ENCODE peak calls at places on chromosomes 2 and 18, in five cellular contexts. One of them, this sample, is unnamed. For H3K4me1, the result is how much of the 10 kb centered on the place peaks cover.

GRCh38 chr2:29834036-29834540 is 87.3 kb downstream of the ALK start:
- DNase-seq in astrocyte: peak
- DNase-seq in H9: no peak
- DNase-seq in IMR-90: no peak
- DNase-seq in NT2/D1: no peak
- DNase-seq in this sample: no peak

GRCh38 chr18:5152335-5153020 is 44.6 kb downstream of the AKAIN1 start:
- DNase-seq in H9: peak
- DNase-seq in astrocyte: no peak
- DNase-seq in IMR-90: no peak
- DNase-seq in NT2/D1: no peak
- DNase-seq in this sample: no peak

GRCh38 chr2:71157124-71157802 is 26.8 kb downstream of the MPHOSPH10 start:
- DNase-seq in astrocyte: no peak
- DNase-seq in IMR-90: peak
- DNase-seq in H9: peak
- DNase-seq in NT2/D1: peak
- DNase-seq in this sample: peak

GRCh38 chr2:176096986-176097819 is 2.4 kb upstream of the HOXD12 start:
- DNase-seq in astrocyte: no peak
- DNase-seq in IMR-90: peak
- DNase-seq in NT2/D1: peak
- DNase-seq in H9: peak
- DNase-seq in this sample: peak

GRCh38 chr2:188285049-188285448 is 6.6 kb upstream of the GULP1 start:
- DNase-seq in IMR-90: no peak
- DNase-seq in astrocyte: no peak
- DNase-seq in NT2/D1: no peak
- DNase-seq in H9: no peak
- DNase-seq in this sample: no peak

GRCh38 chr2:139969301-139969700 is 1189.1 kb upstream of the NXPH2 start:
- DNase-seq in IMR-90: no peak
- DNase-seq in H9: no peak
- DNase-seq in NT2/D1: peak
- DNase-seq in astrocyte: no peak
- DNase-seq in this sample: no peak

GRCh38 chr2:47187124-47187523 is 32.0 kb upstream of the STPG4 start:
- DNase-seq in H9: no peak
- DNase-seq in astrocyte: no peak
- DNase-seq in IMR-90: no peak
- DNase-seq in NT2/D1: no peak
- DNase-seq in this sample: no peak

GRCh38 chr2:1590611-1591460 is 153.5 kb downstream of the PXDN start:
- DNase-seq in astrocyte: no peak
- DNase-seq in IMR-90: no peak
- DNase-seq in H9: peak
- DNase-seq in NT2/D1: no peak
- DNase-seq in this sample: no peak

GRCh38 chr18:907171-907879 is 2.7 kb downstream of the ADCYAP1 start:
- DNase-seq in H9: peak
- DNase-seq in astrocyte: no peak
- DNase-seq in NT2/D1: no peak
- DNase-seq in IMR-90: no peak
- DNase-seq in this sample: no peak

GRCh38 chr18:47997338-47997780 is 66.9 kb upstream of the SMAD2 start:
- DNase-seq in NT2/D1: peak
- DNase-seq in IMR-90: no peak
- DNase-seq in astrocyte: no peak
- DNase-seq in H9: peak
- DNase-seq in this sample: no peak

GRCh38 chr2:105541189-105542050 is 142.6 kb upstream of the FHL2 start:
- DNase-seq in NT2/D1: no peak
- DNase-seq in astrocyte: no peak
- DNase-seq in H9: no peak
- DNase-seq in IMR-90: no peak
- DNase-seq in this sample: no peak

GRCh38 chr2:82795446-82795845 is 1663.6 kb downstream of the SUCLG1 start:
- DNase-seq in H9: no peak
- DNase-seq in IMR-90: peak
- DNase-seq in astrocyte: peak
- DNase-seq in NT2/D1: no peak
- DNase-seq in this sample: peak

GRCh38 chr2:63537306-63537705 is 51.0 kb downstream of the WDPCP start:
- DNase-seq in NT2/D1: no peak
- DNase-seq in IMR-90: peak
- DNase-seq in H9: no peak
- DNase-seq in astrocyte: peak
- DNase-seq in this sample: no peak

GRCh38 chr2:70888925-70889715 is 46.6 kb upstream of the ATP6V1B1 start:
- DNase-seq in IMR-90: no peak
- DNase-seq in astrocyte: no peak
- DNase-seq in NT2/D1: no peak
- DNase-seq in H9: peak
- DNase-seq in this sample: no peak

GRCh38 chr2:240424341-240425235 is 10.9 kb upstream of the GPC1 start:
- DNase-seq in NT2/D1: no peak
- DNase-seq in astrocyte: no peak
- DNase-seq in IMR-90: no peak
- DNase-seq in H9: peak
- DNase-seq in this sample: no peak

GRCh38 chr2:112541315-112542122 is 746 bp upstream of the POLR1B start:
- DNase-seq in astrocyte: no peak
- DNase-seq in NT2/D1: peak
- DNase-seq in H9: peak
- DNase-seq in IMR-90: peak
- DNase-seq in this sample: peak

GRCh38 chr18:35397976-35398375 is 20.8 kb upstream of the ZNF396 start:
- DNase-seq in IMR-90: no peak
- DNase-seq in astrocyte: no peak
- DNase-seq in H9: no peak
- DNase-seq in NT2/D1: no peak
- DNase-seq in this sample: no peak

GRCh38 chr18:59664329-59664728 is 32.9 kb downstream of the CCBE1 start:
- DNase-seq in NT2/D1: no peak
- DNase-seq in astrocyte: no peak
- DNase-seq in IMR-90: peak
- DNase-seq in H9: no peak
- DNase-seq in this sample: no peak

GRCh38 chr2:20561703-20562454 is 89.0 kb downstream of the HS1BP3 start:
- DNase-seq in astrocyte: peak
- DNase-seq in NT2/D1: no peak
- DNase-seq in IMR-90: peak
- DNase-seq in H9: no peak
- DNase-seq in this sample: peak

GRCh38 chr18:73768043-73768442 is 379.6 kb downstream of the FBXO15 start:
- DNase-seq in IMR-90: no peak
- DNase-seq in H9: no peak
- DNase-seq in NT2/D1: no peak
- DNase-seq in astrocyte: no peak
- DNase-seq in this sample: no peak

GRCh38 chr2:105272176-105272575 is 30.6 kb downstream of the GPR45 start:
- DNase-seq in IMR-90: no peak
- DNase-seq in H9: no peak
- DNase-seq in astrocyte: no peak
- DNase-seq in NT2/D1: no peak
- DNase-seq in this sample: no peak

GRCh38 chr2:109530712-109531111 is 83.1 kb downstream of the SEPTIN10 start:
- DNase-seq in H9: no peak
- DNase-seq in NT2/D1: no peak
- DNase-seq in astrocyte: no peak
- DNase-seq in IMR-90: no peak
- DNase-seq in this sample: no peak

GRCh38 chr18:77103991-77104521 is 28.5 kb downstream of the MBP start:
- DNase-seq in astrocyte: no peak
- DNase-seq in H9: no peak
- DNase-seq in IMR-90: no peak
- DNase-seq in NT2/D1: no peak
- DNase-seq in this sample: no peak

GRCh38 chr2:232634319-232635150 is 1.1 kb downstream of the EFHD1 start:
- DNase-seq in NT2/D1: no peak
- DNase-seq in H9: peak
- DNase-seq in astrocyte: no peak
- DNase-seq in IMR-90: no peak
- DNase-seq in this sample: peak

GRCh38 chr2:120596191-120596781 is 139.4 kb upstream of the GLI2 start:
- DNase-seq in NT2/D1: no peak
- DNase-seq in IMR-90: no peak
- DNase-seq in astrocyte: no peak
- DNase-seq in H9: no peak
- DNase-seq in this sample: no peak

GRCh38 chr18:59575995-59576394 is 121.2 kb downstream of the CCBE1 start:
- DNase-seq in astrocyte: no peak
- DNase-seq in H9: no peak
- DNase-seq in IMR-90: no peak
- DNase-seq in NT2/D1: no peak
- DNase-seq in this sample: no peak

GRCh38 chr2:47232738-47233415 is 77.8 kb upstream of the STPG4 start:
- DNase-seq in NT2/D1: no peak
- DNase-seq in H9: no peak
- DNase-seq in astrocyte: peak
- DNase-seq in IMR-90: peak
- DNase-seq in this sample: no peak

GRCh38 chr2:47208852-47209606 is 53.9 kb upstream of the STPG4 start:
- DNase-seq in NT2/D1: no peak
- DNase-seq in IMR-90: peak
- DNase-seq in astrocyte: peak
- DNase-seq in H9: no peak
- DNase-seq in this sample: peak

GRCh38 chr2:48600917-48601316 is 16.7 kb upstream of the GTF2A1L start:
- DNase-seq in IMR-90: peak
- DNase-seq in NT2/D1: no peak
- DNase-seq in astrocyte: peak
- DNase-seq in H9: no peak
- DNase-seq in this sample: peak

GRCh38 chr18:62449490-62450104 is 73.2 kb upstream of the ZCCHC2 start:
- DNase-seq in astrocyte: no peak
- DNase-seq in NT2/D1: no peak
- DNase-seq in IMR-90: no peak
- DNase-seq in H9: no peak
- DNase-seq in this sample: no peak

GRCh38 chr2:101986386-101986785 is 5.4 kb upstream of the IL1R2 start:
- DNase-seq in H9: no peak
- DNase-seq in NT2/D1: no peak
- DNase-seq in astrocyte: no peak
- DNase-seq in IMR-90: no peak
- DNase-seq in this sample: no peak

GRCh38 chr18:42048150-42048549 is 93.1 kb downstream of the PIK3C3 start:
- DNase-seq in NT2/D1: no peak
- DNase-seq in astrocyte: peak
- DNase-seq in H9: no peak
- DNase-seq in IMR-90: peak
- DNase-seq in this sample: peak

GRCh38 chr2:216416571-216417307 is 4.5 kb downstream of the SMARCAL1 start:
- DNase-seq in astrocyte: no peak
- DNase-seq in IMR-90: no peak
- DNase-seq in NT2/D1: no peak
- DNase-seq in H9: no peak
- DNase-seq in this sample: no peak

GRCh38 chr2:159201321-159202063 is 85.0 kb downstream of the WDSUB1 start:
- DNase-seq in H9: no peak
- DNase-seq in astrocyte: no peak
- DNase-seq in NT2/D1: no peak
- DNase-seq in IMR-90: peak
- DNase-seq in this sample: no peak

GRCh38 chr18:44725300-44726096 is 44.8 kb downstream of the SETBP1 start:
- DNase-seq in IMR-90: peak
- DNase-seq in H9: no peak
- DNase-seq in NT2/D1: no peak
- DNase-seq in astrocyte: peak
- DNase-seq in this sample: peak
- H3K4me1 ChIP-seq in IMR-90: under half
- H3K4me1 ChIP-seq in H9: under half
- H3K4me1 ChIP-seq in NT2/D1: under half
- H3K4me1 ChIP-seq in astrocyte: under half
- H3K4me1 ChIP-seq in this sample: under half

GRCh38 chr2:37630778-37631177 is 40.7 kb downstream of the CDC42EP3 start:
- DNase-seq in NT2/D1: no peak
- DNase-seq in H9: no peak
- DNase-seq in astrocyte: no peak
- DNase-seq in IMR-90: no peak
- DNase-seq in this sample: no peak

GRCh38 chr2:37631292-37631691 is 40.1 kb downstream of the CDC42EP3 start:
- DNase-seq in IMR-90: no peak
- DNase-seq in astrocyte: no peak
- DNase-seq in H9: no peak
- DNase-seq in NT2/D1: no peak
- DNase-seq in this sample: no peak

GRCh38 chr2:37629529-37629928 is 41.9 kb downstream of the CDC42EP3 start:
- DNase-seq in H9: no peak
- DNase-seq in IMR-90: peak
- DNase-seq in NT2/D1: no peak
- DNase-seq in astrocyte: peak
- DNase-seq in this sample: no peak

GRCh38 chr2:37631698-37632097 is 39.7 kb downstream of the CDC42EP3 start:
- DNase-seq in NT2/D1: no peak
- DNase-seq in H9: no peak
- DNase-seq in IMR-90: no peak
- DNase-seq in astrocyte: no peak
- DNase-seq in this sample: no peak

GRCh38 chr2:37630298-37630697 is 41.1 kb downstream of the CDC42EP3 start:
- DNase-seq in H9: no peak
- DNase-seq in IMR-90: no peak
- DNase-seq in astrocyte: peak
- DNase-seq in NT2/D1: no peak
- DNase-seq in this sample: no peak
- H3K9ac ChIP-seq in H9: no peak
- H3K9ac ChIP-seq in IMR-90: no peak
- H3K9ac ChIP-seq in astrocyte: no peak
- H3K9ac ChIP-seq in NT2/D1: no peak
- H3K9ac ChIP-seq in this sample: no peak

GRCh38 chr2:44944102-44944951 is 2.8 kb downstream of the SIX3 start:
- DNase-seq in H9: peak
- DNase-seq in astrocyte: no peak
- DNase-seq in NT2/D1: no peak
- DNase-seq in IMR-90: no peak
- DNase-seq in this sample: no peak
- H3K4me1 ChIP-seq in H9: under half
- H3K4me1 ChIP-seq in astrocyte: under half
- H3K4me1 ChIP-seq in NT2/D1: under half
- H3K4me1 ChIP-seq in IMR-90: under half
- H3K4me1 ChIP-seq in this sample: under half

DNA sequence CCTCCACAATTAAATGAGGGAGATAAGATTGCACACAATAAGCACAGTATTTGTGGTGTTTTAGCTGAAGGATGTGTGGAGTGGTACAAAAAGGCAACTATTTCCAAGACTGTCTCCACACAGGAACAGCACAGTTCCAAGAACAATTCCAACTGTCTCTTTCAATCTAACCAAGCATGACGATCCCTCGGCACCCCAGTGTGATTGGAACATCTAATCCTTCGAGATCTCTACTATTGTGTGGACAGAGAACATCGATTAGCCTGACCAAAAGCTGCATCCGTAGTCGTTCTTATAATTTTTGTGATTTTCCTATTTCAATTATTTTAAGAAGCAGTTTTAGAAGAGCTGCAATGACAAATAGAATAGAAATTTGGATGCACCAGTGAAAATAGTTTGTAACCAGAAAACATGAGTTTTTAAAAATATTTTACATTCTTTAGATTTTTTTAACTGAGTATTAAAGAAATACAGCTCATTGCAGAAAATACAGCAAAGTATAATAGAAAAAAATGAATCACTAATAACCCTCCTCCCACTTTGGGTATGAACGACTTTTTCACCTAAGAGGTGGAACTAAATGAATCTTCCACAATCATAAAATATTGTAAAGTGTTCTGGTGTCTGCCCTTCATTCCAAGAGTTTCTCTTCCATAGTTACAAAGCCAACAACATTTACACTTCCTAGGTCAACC is 76.4 kb upstream of the CABLES1 start:
- DNase-seq in astrocyte: no peak
- DNase-seq in NT2/D1: no peak
- DNase-seq in H9: no peak
- DNase-seq in IMR-90: peak
- DNase-seq in this sample: no peak
- H3K9ac ChIP-seq in astrocyte: no peak
- H3K9ac ChIP-seq in NT2/D1: no peak
- H3K9ac ChIP-seq in H9: no peak
- H3K9ac ChIP-seq in IMR-90: no peak
- H3K9ac ChIP-seq in this sample: peak